ENCODE peak calls at places on chromosome 5, in four cellular contexts. K is HCT116, T is GM23248, G is IMR-90. U is an unnamed sample.

GRCh38 chr5:174553556-174553955 is 170.8 kb upstream of the MSX2 start:
- DNase-seq in K (no peak), T (no peak), G (no peak), U (no peak)

GRCh38 chr5:3006526-3006925 is 255.0 kb upstream of the IRX2 start:
- DNase-seq in K (no peak), T (no peak), G (no peak), U (no peak)

GRCh38 chr5:93336330-93337110 is 244.5 kb downstream of the NR2F1-AS1 start:
- DNase-seq in K (no peak), T (peak; percentile 40), G (peak; percentile 45), U (no peak)

GRCh38 chr5:59616413-59616812 is 277.1 kb downstream of the PDE4D start:
- DNase-seq in K (no peak), T (no peak), G (no peak), U (no peak)

GRCh38 chr5:56112526-56113121 is 117.9 kb upstream of the IL6ST start:
- DNase-seq in K (no peak), T (peak; percentile 5), G (peak; percentile 49), U (peak; percentile 92)

GRCh38 chr5:164013077-164013670 is 507.8 kb downstream of the MAT2B start:
- DNase-seq in K (peak; percentile 6), T (peak; percentile 64), G (peak; percentile 86), U (peak; percentile 87)

GRCh38 chr5:107135391-107135790 is 535.3 kb downstream of the EFNA5 start:
- DNase-seq in K (no peak), T (peak; percentile 20), G (peak; percentile 38), U (peak; percentile 48)

GRCh38 chr5:10338996-10339903 is 14.2 kb upstream of the MARCHF6 start:
- DNase-seq in K (no peak), T (no peak), G (no peak), U (no peak)

GRCh38 chr5:87401626-87402025 is 11.1 kb downstream of the CCNH start:
- DNase-seq in K (no peak), T (no peak), G (no peak), U (no peak)

GRCh38 chr5:93593476-93594060 is 10.5 kb downstream of the NR2F1 start:
- DNase-seq in K (no peak), T (no peak), G (no peak), U (no peak)

DNA sequence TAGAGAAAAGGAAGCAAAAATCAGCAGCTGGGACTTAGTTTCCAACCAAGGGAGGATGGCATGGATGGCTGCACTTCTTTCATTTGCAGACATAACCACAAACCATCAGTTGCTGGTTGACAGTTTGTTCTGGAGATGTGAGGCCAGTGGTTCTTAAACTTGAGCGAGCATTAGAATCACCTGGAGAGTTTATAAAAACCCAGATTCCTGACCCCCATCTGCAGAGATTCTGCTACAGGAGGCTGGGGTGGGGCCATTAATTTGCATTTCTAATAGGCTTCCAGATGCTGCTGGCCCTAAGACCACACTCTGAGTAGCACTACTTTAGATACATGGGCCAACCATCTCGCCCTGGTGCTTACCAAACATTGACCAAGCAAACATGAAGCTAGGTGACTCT is 60.8 kb downstream of the MARCHF3 start:
- DNase-seq in K (no peak), T (no peak), G (no peak), U (no peak)
- H3K4me3 ChIP-seq in K (no peak overlapping the region), T (no peak overlapping the region), G (no peak overlapping the region), U (no peak overlapping the region)

DNA sequence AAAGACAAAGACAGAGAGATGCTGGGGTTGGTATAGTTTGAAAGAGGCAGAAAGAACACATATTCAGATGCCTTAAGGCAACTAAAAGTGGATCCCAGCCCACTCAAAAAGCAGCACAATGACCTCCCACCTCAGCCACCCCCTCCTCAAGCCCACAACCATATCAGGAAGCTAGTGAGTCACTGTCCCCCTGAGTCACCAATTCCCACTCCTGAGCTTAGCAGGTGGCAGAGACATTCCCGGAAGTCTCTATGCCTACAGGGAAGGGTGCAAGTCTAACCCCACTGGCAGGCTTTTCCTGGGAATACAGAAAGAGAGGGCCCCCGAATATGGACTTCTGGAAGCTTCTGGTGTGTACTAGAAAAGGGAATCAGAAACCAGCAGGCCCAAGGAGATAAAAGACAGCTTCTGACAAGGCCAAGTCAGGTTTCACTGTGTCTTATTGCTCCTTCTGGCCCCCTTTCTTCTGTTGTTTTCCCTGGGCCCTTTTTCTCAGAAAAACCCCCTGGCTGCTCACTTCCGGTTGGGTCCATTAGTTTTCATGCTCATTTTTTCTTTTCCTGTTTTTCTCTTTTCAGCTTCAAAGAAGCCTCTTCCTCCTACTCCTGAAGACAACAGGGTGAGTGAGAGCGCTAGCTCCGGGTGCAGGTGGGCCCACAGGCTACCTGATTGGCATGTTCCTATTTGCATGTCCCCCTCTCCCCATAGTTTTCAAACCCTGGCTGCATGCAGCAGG is 36.8 kb downstream of the ITK start:
- DNase-seq in K (no peak), T (no peak), G (no peak), U (no peak)
- H3K9ac ChIP-seq in K (no peak overlapping the region), T (no peak overlapping the region), G (no peak overlapping the region), U (no peak overlapping the region)

GRCh38 chr5:98349251-98349989 is 424.0 kb upstream of the RGMB start:
- DNase-seq in K (peak; percentile 8), T (peak; percentile 90), G (peak; percentile 86), U (peak; percentile 24)
- H3K4me3 ChIP-seq in K (no peak overlapping the region), T (peak overlapping the region; percentile 33), G (no peak overlapping the region), U (peak overlapping the region; percentile 57)

DNA sequence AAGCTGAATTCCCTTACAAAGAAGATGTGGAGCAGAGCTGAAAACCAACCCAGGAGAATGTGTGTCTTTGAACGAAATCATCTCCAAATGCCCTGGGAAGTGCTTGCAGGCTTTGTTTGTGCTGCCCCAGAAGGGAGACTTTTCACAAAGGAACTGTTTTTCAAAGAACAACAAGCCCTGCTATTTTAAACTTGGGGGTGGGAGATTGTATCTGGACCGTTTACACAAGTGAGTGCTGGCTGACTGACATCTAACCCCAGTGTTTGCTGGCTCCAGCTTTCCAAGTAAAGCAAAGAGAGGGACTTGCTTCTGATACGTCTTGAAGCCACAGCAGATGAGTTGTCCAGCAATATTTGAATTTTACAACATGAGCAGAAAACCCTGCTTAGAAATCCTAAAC is 1.6 kb downstream of the ADAMTS12 start:
- DNase-seq in K (no peak), T (peak; percentile 17), G (peak; percentile 41), U (peak; percentile 56)
- H3K9ac ChIP-seq in K (no peak overlapping the region), T (peak overlapping the region; percentile 77), G (peak overlapping the region; percentile 87), U (peak overlapping the region; percentile 89)

DNA sequence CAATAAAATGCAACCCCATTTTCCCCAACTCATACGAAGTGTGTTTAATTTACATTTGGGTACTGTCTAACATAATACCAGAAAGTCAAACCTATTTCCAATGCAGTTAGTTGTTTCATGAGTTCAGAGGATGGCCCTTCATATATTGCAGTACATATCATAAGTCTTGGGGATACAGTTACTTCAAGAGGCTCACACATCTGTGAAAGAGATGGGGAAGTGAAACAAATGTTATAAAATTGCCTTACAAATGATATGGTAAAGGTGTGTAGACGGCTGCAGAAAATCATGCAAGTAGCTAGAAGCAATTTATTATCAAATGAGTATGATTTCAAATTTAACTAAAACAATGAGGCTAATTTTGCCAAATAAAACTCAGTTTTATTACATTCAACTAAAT is 219.0 kb upstream of the CDH12 start:
- DNase-seq in K (no peak), T (no peak), G (no peak), U (no peak)
- H3K4me3 ChIP-seq in K (no peak overlapping the region), T (no peak overlapping the region), G (no peak overlapping the region), U (no peak overlapping the region)

DNA sequence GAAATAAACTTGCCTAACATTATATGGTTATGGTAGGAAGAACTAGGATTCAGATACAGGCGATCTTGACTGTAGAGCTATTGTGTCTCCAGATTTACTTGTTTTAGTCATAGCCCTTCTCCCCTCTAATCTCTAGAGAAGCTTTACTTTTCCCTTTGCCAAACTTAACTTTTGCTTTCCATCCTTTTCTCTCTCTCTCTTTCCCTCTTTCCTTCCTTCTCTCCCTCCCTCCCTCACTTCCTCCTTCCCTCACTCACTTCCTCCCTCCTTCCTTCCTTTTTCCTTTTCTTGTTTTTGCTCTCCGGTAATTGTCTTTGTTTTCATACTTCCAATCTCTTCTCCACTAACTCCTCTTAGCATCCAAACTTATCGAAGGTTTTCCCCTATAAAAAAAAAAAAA is 10.4 kb downstream of the UBE2D2 start:
- DNase-seq in K (no peak), T (no peak), G (no peak), U (no peak)
- H3K9ac ChIP-seq in K (no peak overlapping the region), T (no peak overlapping the region), G (no peak overlapping the region), U (no peak overlapping the region)

DNA sequence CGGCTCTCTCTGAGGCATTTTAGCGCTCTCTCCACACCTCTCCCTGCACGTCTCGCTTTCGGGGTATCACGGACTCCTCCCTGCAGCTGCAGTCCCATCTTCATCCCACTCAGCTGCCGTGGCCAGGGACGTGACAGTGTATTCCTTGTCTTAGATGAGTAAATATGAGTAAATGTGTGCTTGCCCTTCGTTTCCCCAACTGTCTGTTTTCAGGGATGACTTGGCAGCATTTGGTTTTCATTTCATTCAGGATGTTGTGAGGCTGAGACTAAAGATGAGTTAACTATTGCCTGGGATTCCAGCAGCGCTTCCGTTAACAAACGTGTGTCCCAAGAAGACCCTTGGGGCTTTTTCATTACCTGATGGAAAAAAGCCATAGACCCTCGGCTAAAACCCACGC is 29.5 kb downstream of the GDNF start:
- DNase-seq in K (no peak), T (peak; percentile 89), G (peak; percentile 64), U (peak; percentile 48)
- H3K4me3 ChIP-seq in K (no peak overlapping the region), T (peak overlapping the region; percentile 53), G (no peak overlapping the region), U (peak overlapping the region; percentile 67)

GRCh38 chr5:68248896-68249295 is 33.3 kb downstream of the PIK3R1 start:
- DNase-seq in K (no peak), T (no peak), G (no peak), U (no peak)

GRCh38 chr5:68251804-68252648 is 36.5 kb downstream of the PIK3R1 start:
- DNase-seq in K (no peak), T (peak; percentile 73), G (peak; percentile 50), U (peak; percentile 91)

GRCh38 chr5:68249520-68249919 is 34.0 kb downstream of the PIK3R1 start:
- DNase-seq in K (no peak), T (no peak), G (no peak), U (no peak)

GRCh38 chr5:68251386-68251785 is 35.8 kb downstream of the PIK3R1 start:
- DNase-seq in K (no peak), T (no peak), G (peak; percentile 31), U (no peak)

DNA sequence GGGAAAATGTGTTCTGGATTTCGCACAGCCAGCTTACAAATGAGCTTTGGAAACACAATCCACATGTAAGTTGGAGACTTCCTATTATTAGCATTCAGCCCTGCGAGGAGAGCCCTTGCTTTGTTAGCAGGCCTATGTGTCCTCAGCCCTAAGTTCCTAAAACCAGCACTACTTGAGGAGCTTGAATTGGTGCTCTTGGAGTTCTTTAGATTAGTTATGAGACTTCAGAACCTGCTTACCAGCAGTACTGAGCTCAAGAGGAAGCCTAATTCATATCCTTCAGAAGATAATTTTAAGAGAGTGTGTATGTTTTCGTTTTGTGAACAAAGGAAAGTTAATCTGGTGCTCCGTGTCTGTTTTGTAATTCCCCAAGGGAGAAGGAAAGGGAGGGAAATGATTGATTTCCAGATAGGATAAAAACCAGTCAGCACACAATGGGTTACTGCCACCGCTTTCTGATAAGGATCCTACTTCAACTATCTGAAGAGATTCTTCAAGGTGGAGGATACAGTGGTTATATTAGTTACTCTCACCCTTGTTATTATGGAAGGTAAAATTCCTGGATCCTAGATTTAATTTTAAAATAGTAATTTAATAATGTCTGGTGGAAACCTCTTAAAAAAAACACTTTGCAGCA is 35.2 kb downstream of the PIK3R1 start:
- DNase-seq in K (no peak), T (no peak), G (no peak), U (no peak)
- H3K9ac ChIP-seq in K (no peak overlapping the region), T (peak overlapping the region; percentile 1), G (no peak overlapping the region), U (peak overlapping the region; percentile 44)

GRCh38 chr5:1652873-1653707 is 129.3 kb upstream of the LPCAT1 start:
- DNase-seq in K (no peak), T (peak; percentile 36), G (no peak), U (no peak)
- H3K4me3 ChIP-seq in K (no peak overlapping the region), T (no peak overlapping the region), G (no peak overlapping the region), U (no peak overlapping the region)